ENCODE peak calls at places on chromosome 7, in seven cellular contexts. Z, E, X, J, P, A and M are unnamed samples.

GRCh38 chr7:141397236-141398163 is 153.7 kb upstream of the AGK start:
- DNase-seq in X (no peak), J (no peak), P (no peak), Z (no peak), E (no peak), A (no peak), M (no peak)

GRCh38 chr7:4836206-4836661 is 25.6 kb downstream of the PAPOLB start:
- DNase-seq in Z (no peak), E (no peak), P (no peak), X (no peak), A (no peak), J (no peak), M (no peak)

GRCh38 chr7:26858735-26859134 is 5.7 kb downstream of the SKAP2 start:
- DNase-seq in Z (no peak), J (no peak), A (no peak), X (no peak), P (no peak), E (no peak), M (no peak)

GRCh38 chr7:145862212-145862611 is 254.4 kb upstream of the CNTNAP2 start:
- DNase-seq in A (no peak), X (no peak), P (no peak), J (no peak), E (no peak), Z (no peak), M (no peak)

GRCh38 chr7:50299163-50299562 is 5.4 kb upstream of the IKZF1 start:
- DNase-seq in P (no peak), X (no peak), Z (no peak), A (no peak), J (no peak), E (no peak), M (no peak)

GRCh38 chr7:152735443-152736004 is 24.0 kb upstream of the ACTR3B start:
- DNase-seq in E (no peak), A (no peak), X (peak), Z (no peak), P (no peak), J (no peak), M (no peak)

GRCh38 chr7:154231732-154232131 is 179.5 kb downstream of the DPP6 start:
- DNase-seq in X (no peak), P (peak), J (no peak), Z (no peak), A (no peak), E (peak), M (no peak)

GRCh38 chr7:44454348-44454747 is 36.1 kb downstream of the NUDCD3 start:
- DNase-seq in X (no peak), E (no peak), A (no peak), Z (no peak), P (no peak), J (no peak), M (no peak)

GRCh38 chr7:112715525-112715924 is 74.7 kb downstream of the TMEM168 start:
- DNase-seq in X (no peak), P (no peak), J (no peak), E (no peak), Z (no peak), A (no peak), M (no peak)

GRCh38 chr7:129569811-129570215 is 41.7 kb upstream of the NRF1 start:
- DNase-seq in X (no peak), E (no peak), J (no peak), P (no peak), A (peak), Z (no peak), M (no peak)

GRCh38 chr7:94941844-94942632 is 34.6 kb downstream of the PPP1R9A start:
- DNase-seq in X (no peak), Z (no peak), A (no peak), E (no peak), P (no peak), J (no peak), M (no peak)

GRCh38 chr7:96786261-96786997 is 76.8 kb upstream of the SEM1 start:
- DNase-seq in E (peak), X (peak), Z (no peak), J (no peak), P (no peak), A (no peak), M (no peak)

GRCh38 chr7:24199978-24200377 is 84.0 kb upstream of the NPY start:
- DNase-seq in P (no peak), A (no peak), Z (no peak), X (peak), E (no peak), J (no peak), M (no peak)
- TF ChIP-seq TAF1 in P (no peak), A (no peak), Z (no peak), X (no peak), E (no peak), J (no peak), M (no peak)

DNA sequence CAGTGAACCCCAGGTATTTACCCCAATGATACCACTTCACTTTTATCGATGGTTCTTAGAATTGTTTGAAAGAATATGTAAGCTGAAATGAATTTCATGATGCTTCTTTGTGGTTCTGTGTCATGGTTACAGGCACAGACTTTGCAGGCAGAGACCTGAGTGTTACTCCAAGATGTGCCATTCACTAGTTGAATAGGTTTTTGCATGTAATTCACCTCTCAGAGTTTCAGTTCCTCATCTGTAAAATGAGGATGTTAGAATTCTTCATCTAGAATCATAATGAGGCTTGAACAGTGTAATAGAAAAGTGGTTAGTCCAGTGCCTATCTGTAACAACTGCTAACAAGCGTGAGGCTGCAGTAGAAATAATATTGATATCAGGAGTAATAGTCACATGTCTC is 54.6 kb downstream of the VSTM2A start:
- DNase-seq in X (no peak), A (no peak), Z (no peak), J (peak), E (no peak), P (no peak), M (no peak)
- TF ChIP-seq TAF1 in X (no peak), A (no peak), Z (no peak), J (no peak), E (no peak), P (no peak), M (no peak)

GRCh38 chr7:143285806-143286521 is 1.2 kb downstream of the TMEM139 start:
- DNase-seq in Z (no peak), J (no peak), A (no peak), X (no peak), E (no peak), P (no peak), M (no peak)
- TF ChIP-seq TAF1 in Z (no peak), J (no peak), A (no peak), X (no peak), E (no peak), P (no peak), M (no peak)

GRCh38 chr7:24284699-24285506 is 913 bp downstream of the NPY start:
- DNase-seq in X (peak), Z (no peak), E (peak), P (no peak), A (no peak), J (no peak), M (no peak)

GRCh38 chr7:24291271-24291670 is 7.3 kb downstream of the NPY start:
- DNase-seq in J (no peak), E (no peak), X (no peak), Z (no peak), A (no peak), P (no peak), M (no peak)

DNA sequence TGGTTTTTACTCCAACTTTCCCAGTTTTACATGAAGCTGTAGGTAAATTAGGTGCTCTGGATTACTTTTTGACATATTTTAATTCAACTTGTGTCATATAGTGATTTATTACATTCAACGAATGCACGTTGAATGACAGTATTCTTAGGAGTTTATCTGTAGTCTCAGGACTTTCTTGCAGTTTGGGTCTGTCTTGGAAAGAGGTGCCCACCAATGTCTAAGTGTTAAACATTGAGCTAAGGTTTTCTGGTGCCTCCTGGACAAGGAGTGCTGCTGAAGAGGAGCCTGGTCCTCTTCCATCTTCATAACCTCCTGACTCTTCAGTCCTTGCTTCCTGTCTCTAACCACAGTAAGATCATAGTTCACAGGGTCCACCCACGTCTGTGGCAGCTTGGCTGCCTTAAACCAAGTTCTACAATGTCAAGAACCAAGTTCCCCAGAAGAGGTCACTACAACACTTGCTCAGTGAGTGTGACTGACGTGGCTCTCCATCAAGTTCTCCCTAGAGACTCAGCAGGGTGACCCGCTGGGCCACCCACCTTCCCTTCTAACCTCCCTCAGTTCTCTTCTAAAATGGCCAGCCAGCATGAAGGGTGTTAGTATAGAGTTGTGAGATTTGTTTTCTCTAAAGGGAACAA is 6.1 kb downstream of the NPY start:
- DNase-seq in X (peak), E (peak), Z (peak), A (peak), P (peak), J (peak), M (peak)
- TF ChIP-seq TAF1 in X (no peak), E (no peak), Z (no peak), A (no peak), P (no peak), J (no peak), M (no peak)

DNA sequence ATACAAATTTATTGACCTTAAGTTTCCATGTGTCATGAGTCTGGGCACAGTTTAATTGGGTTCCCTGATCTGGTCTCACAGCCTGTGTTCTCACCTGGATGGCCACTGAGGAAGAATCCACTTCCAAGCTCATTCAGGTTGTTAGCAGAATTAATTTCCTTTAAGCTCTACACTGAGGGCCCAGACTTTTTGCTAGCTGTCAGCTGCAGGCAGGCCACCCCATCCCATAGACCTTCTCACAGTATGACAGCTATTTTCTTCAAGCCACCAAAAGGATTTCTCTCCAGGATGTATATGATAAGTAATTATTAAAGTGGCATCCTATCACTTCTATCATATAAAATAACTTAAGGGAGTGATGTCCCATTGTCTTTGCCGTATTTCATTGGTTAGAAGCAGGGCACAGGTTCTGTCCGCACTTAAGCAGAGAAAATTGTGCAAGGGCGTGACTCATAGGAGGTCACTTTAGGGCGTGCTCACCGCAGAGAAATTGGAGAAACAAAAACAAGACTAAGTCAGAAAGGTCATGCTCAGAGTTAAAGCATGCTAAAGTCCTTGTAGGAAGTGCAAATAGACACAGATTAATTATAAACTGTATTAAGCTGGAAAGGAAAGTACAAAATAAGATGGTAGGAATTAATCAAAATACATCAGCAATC is 109.9 kb downstream of the AHR start:
- DNase-seq in Z (no peak), A (peak), J (no peak), E (no peak), X (no peak), P (no peak), M (no peak)
- TF ChIP-seq TAF1 in Z (no peak), A (no peak), J (no peak), E (no peak), X (no peak), P (no peak), M (no peak)

DNA sequence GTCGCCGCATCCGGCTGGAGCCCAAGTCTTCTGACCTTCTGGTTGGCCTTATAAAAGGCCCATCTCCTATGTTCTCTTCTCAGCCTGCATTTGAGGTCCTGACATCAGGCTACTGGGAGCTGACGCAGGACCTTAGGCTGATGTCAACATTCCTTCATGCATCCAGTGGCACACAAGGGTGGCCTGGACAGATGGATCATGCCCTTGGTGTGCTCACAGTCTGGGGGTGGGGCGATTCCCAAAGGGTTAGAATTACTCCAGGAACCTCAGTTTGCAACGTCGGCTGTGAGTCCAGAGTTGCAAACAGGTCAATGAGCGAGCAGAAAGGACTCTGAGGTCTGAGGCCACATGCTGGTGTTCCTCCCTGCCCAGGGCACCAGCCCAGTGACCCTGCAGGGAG is 8.2 kb upstream of the CLIP2 start:
- DNase-seq in A (no peak), E (no peak), J (no peak), P (no peak), X (no peak), Z (no peak), M (no peak)
- TF ChIP-seq TAF1 in A (no peak), E (no peak), J (no peak), P (no peak), X (no peak), Z (no peak), M (no peak)

DNA sequence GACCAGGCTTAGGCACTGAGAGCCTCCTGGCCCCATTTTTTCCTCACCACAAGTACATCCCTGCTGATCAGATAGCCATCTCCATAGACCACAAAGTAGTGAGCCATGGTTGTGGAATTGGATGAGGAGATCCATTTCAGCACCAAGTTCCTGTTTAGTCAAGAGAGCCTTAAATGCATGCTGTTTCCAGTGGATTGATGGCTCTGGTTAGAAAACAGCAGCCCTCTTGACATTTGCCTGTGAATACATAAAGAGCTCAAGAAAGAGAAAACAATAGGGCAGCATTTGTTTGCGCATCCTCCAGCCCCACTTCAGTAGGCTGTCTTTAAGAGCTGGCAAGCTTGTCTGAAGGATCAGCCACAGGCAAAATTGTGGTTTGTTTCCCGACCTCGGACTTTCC is 251.2 kb downstream of the POU6F2 start:
- DNase-seq in Z (no peak), A (no peak), E (no peak), X (no peak), J (no peak), P (no peak), M (no peak)
- TF ChIP-seq TAF1 in Z (no peak), A (no peak), E (no peak), X (no peak), J (no peak), P (no peak), M (no peak)

DNA sequence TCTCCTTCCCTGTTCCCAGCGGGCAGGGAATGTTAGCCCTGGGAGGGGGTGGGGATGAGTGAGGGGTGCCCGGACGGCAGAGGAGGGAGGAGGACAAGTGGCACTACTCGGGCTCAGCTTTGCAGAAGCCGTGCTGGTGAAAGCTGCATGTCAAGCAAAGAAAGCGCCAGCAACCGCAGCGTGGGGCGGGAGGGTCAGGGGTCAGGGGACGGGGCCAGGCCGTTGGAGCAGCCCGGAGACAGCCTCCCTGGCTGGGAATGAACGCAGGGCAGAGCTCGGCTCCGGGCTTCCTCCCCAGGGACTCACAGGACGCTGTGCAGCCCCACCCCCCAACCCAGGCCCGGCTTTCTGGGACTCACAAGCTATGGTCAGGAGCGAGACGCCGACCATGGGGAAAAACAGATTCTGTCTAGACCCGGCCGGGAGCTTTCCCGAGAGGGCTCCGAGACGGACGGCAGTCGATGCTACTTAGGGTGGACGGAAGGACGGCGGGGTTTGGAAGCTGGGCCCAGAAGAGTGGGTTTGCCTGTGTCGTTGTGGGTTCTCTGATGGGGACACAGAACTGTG is 113.4 kb downstream of the VIPR2 start:
- DNase-seq in X (no peak), Z (no peak), P (no peak), J (no peak), A (no peak), E (peak), M (no peak)
- TF ChIP-seq TAF1 in X (no peak), Z (no peak), P (no peak), J (no peak), A (no peak), E (no peak), M (no peak)